ENCODE peak calls at places on chromosomes 11 and 22, in eight cellular contexts. One of them, this sample, is unnamed.

GRCh38 chr11:77542296-77542695 is 47.5 kb upstream of the AQP11 start:
- DNase-seq in pancreas: no peak
- DNase-seq in psoas muscle: no peak
- DNase-seq in Caco-2: no peak
- DNase-seq in BJ: peak; percentile 25
- DNase-seq in spleen: no peak
- DNase-seq in brain microvascular endothelial cell: peak; percentile 45
- DNase-seq in cardiac muscle cell: no peak
- DNase-seq in this sample: no peak

GRCh38 chr11:128653828-128654231 is 40.0 kb upstream of the FLI1 start:
- DNase-seq in pancreas: peak; percentile 82
- DNase-seq in psoas muscle: peak; percentile 58
- DNase-seq in Caco-2: no peak
- DNase-seq in BJ: peak; percentile 36
- DNase-seq in spleen: peak; percentile 81
- DNase-seq in brain microvascular endothelial cell: peak; percentile 84
- DNase-seq in cardiac muscle cell: no peak
- DNase-seq in this sample: no peak

GRCh38 chr11:1360181-1360834 is 29.4 kb upstream of the BRSK2 start:
- DNase-seq in pancreas: no peak
- DNase-seq in psoas muscle: peak; percentile 15
- DNase-seq in Caco-2: no peak
- DNase-seq in BJ: no peak
- DNase-seq in spleen: no peak
- DNase-seq in brain microvascular endothelial cell: no peak
- DNase-seq in cardiac muscle cell: no peak
- DNase-seq in this sample: no peak

GRCh38 chr11:24593332-24593731 is 96.5 kb downstream of the LUZP2 start:
- DNase-seq in pancreas: no peak
- DNase-seq in psoas muscle: no peak
- DNase-seq in Caco-2: no peak
- DNase-seq in BJ: no peak
- DNase-seq in spleen: no peak
- DNase-seq in brain microvascular endothelial cell: no peak
- DNase-seq in cardiac muscle cell: no peak
- DNase-seq in this sample: no peak

GRCh38 chr11:2928605-2929510 is at the start of gene PHLDA2:
- DNase-seq in pancreas: peak; percentile 77
- DNase-seq in psoas muscle: peak; percentile 61
- DNase-seq in Caco-2: peak; percentile 76
- DNase-seq in BJ: no peak
- DNase-seq in spleen: peak; percentile 84
- DNase-seq in brain microvascular endothelial cell: peak; percentile 59
- DNase-seq in cardiac muscle cell: peak; percentile 52
- DNase-seq in this sample: peak; percentile 77

GRCh38 chr11:2210366-2211112 is 38.9 kb upstream of the TH start:
- DNase-seq in pancreas: peak; percentile 12
- DNase-seq in psoas muscle: peak; percentile 26
- DNase-seq in Caco-2: no peak
- DNase-seq in BJ: no peak
- DNase-seq in spleen: peak; percentile 56
- DNase-seq in brain microvascular endothelial cell: no peak
- DNase-seq in cardiac muscle cell: no peak
- DNase-seq in this sample: peak; percentile 16

GRCh38 chr11:47750725-47751124 is 16.4 kb downstream of the FNBP4 start:
- DNase-seq in pancreas: no peak
- DNase-seq in psoas muscle: no peak
- DNase-seq in Caco-2: no peak
- DNase-seq in BJ: no peak
- DNase-seq in spleen: no peak
- DNase-seq in brain microvascular endothelial cell: no peak
- DNase-seq in cardiac muscle cell: no peak
- DNase-seq in this sample: no peak

GRCh38 chr11:44010789-44011251 is 37.0 kb upstream of the ACCSL start:
- DNase-seq in pancreas: no peak
- DNase-seq in psoas muscle: no peak
- DNase-seq in Caco-2: no peak
- DNase-seq in BJ: no peak
- DNase-seq in spleen: no peak
- DNase-seq in brain microvascular endothelial cell: no peak
- DNase-seq in cardiac muscle cell: no peak
- DNase-seq in this sample: no peak

GRCh38 chr11:70128435-70128906 is 50.4 kb downstream of the ANO1 start:
- DNase-seq in pancreas: no peak
- DNase-seq in psoas muscle: no peak
- DNase-seq in Caco-2: no peak
- DNase-seq in BJ: no peak
- DNase-seq in spleen: no peak
- DNase-seq in brain microvascular endothelial cell: peak; percentile 21
- DNase-seq in cardiac muscle cell: no peak
- DNase-seq in this sample: no peak

GRCh38 chr11:107549253-107549953 is 16.1 kb downstream of the ALKBH8 start:
- DNase-seq in pancreas: no peak
- DNase-seq in psoas muscle: no peak
- DNase-seq in Caco-2: peak; percentile 50
- DNase-seq in BJ: no peak
- DNase-seq in spleen: no peak
- DNase-seq in brain microvascular endothelial cell: peak; percentile 25
- DNase-seq in cardiac muscle cell: peak; percentile 36
- DNase-seq in this sample: peak; percentile 37

GRCh38 chr11:116984186-116984585 is 114.0 kb downstream of the SIK3 start:
- DNase-seq in pancreas: no peak
- DNase-seq in psoas muscle: no peak
- DNase-seq in Caco-2: no peak
- DNase-seq in BJ: no peak
- DNase-seq in spleen: no peak
- DNase-seq in brain microvascular endothelial cell: peak; percentile 59
- DNase-seq in cardiac muscle cell: no peak
- DNase-seq in this sample: no peak

GRCh38 chr11:115886111-115886733 is 382.0 kb upstream of the CADM1 start:
- DNase-seq in pancreas: no peak
- DNase-seq in psoas muscle: no peak
- DNase-seq in Caco-2: no peak
- DNase-seq in BJ: no peak
- DNase-seq in spleen: no peak
- DNase-seq in brain microvascular endothelial cell: no peak
- DNase-seq in cardiac muscle cell: peak; percentile 19
- DNase-seq in this sample: no peak

GRCh38 chr22:47659467-47660302 is 897.2 kb downstream of the TBC1D22A start:
- DNase-seq in pancreas: no peak
- DNase-seq in psoas muscle: no peak
- DNase-seq in Caco-2: no peak
- DNase-seq in BJ: no peak
- DNase-seq in spleen: no peak
- DNase-seq in brain microvascular endothelial cell: no peak
- DNase-seq in cardiac muscle cell: no peak
- DNase-seq in this sample: no peak

GRCh38 chr11:46894506-46894905 is 23.8 kb downstream of the LRP4 start:
- DNase-seq in pancreas: no peak
- DNase-seq in psoas muscle: no peak
- DNase-seq in Caco-2: no peak
- DNase-seq in BJ: no peak
- DNase-seq in spleen: no peak
- DNase-seq in brain microvascular endothelial cell: no peak
- DNase-seq in cardiac muscle cell: no peak
- DNase-seq in this sample: no peak

GRCh38 chr11:73404048-73404447 is 27.8 kb downstream of the RELT start:
- DNase-seq in pancreas: no peak
- DNase-seq in psoas muscle: peak; percentile 81
- DNase-seq in Caco-2: peak; percentile 85
- DNase-seq in BJ: no peak
- DNase-seq in spleen: peak; percentile 77
- DNase-seq in brain microvascular endothelial cell: peak; percentile 59
- DNase-seq in cardiac muscle cell: peak; percentile 81
- DNase-seq in this sample: peak; percentile 27

GRCh38 chr11:14702760-14703159 is 59.2 kb downstream of the PDE3B start:
- DNase-seq in pancreas: no peak
- DNase-seq in psoas muscle: no peak
- DNase-seq in Caco-2: no peak
- DNase-seq in BJ: no peak
- DNase-seq in spleen: no peak
- DNase-seq in brain microvascular endothelial cell: no peak
- DNase-seq in cardiac muscle cell: no peak
- DNase-seq in this sample: no peak

GRCh38 chr11:96045622-96046456 is 121.9 kb upstream of the MTMR2 start:
- DNase-seq in pancreas: peak; percentile 36
- DNase-seq in psoas muscle: no peak
- DNase-seq in Caco-2: no peak
- DNase-seq in BJ: peak; percentile 76
- DNase-seq in spleen: no peak
- DNase-seq in brain microvascular endothelial cell: peak; percentile 43
- DNase-seq in cardiac muscle cell: peak; percentile 59
- DNase-seq in this sample: no peak

GRCh38 chr11:86726118-86726748 is 53.8 kb upstream of the ME3 start:
- DNase-seq in pancreas: no peak
- DNase-seq in psoas muscle: no peak
- DNase-seq in Caco-2: no peak
- DNase-seq in BJ: no peak
- DNase-seq in spleen: no peak
- DNase-seq in brain microvascular endothelial cell: no peak
- DNase-seq in cardiac muscle cell: no peak
- DNase-seq in this sample: no peak

GRCh38 chr22:23179381-23180294 is 671 bp upstream of the BCR start:
- DNase-seq in pancreas: peak; percentile 46
- DNase-seq in psoas muscle: peak; percentile 62
- DNase-seq in Caco-2: peak; percentile 26
- DNase-seq in BJ: no peak
- DNase-seq in spleen: peak; percentile 85
- DNase-seq in brain microvascular endothelial cell: no peak
- DNase-seq in cardiac muscle cell: no peak
- DNase-seq in this sample: no peak

GRCh38 chr22:49950396-49950994 is 10.1 kb upstream of the PIM3 start:
- DNase-seq in pancreas: no peak
- DNase-seq in psoas muscle: no peak
- DNase-seq in Caco-2: no peak
- DNase-seq in BJ: no peak
- DNase-seq in spleen: no peak
- DNase-seq in brain microvascular endothelial cell: no peak
- DNase-seq in cardiac muscle cell: no peak
- DNase-seq in this sample: no peak

DNA sequence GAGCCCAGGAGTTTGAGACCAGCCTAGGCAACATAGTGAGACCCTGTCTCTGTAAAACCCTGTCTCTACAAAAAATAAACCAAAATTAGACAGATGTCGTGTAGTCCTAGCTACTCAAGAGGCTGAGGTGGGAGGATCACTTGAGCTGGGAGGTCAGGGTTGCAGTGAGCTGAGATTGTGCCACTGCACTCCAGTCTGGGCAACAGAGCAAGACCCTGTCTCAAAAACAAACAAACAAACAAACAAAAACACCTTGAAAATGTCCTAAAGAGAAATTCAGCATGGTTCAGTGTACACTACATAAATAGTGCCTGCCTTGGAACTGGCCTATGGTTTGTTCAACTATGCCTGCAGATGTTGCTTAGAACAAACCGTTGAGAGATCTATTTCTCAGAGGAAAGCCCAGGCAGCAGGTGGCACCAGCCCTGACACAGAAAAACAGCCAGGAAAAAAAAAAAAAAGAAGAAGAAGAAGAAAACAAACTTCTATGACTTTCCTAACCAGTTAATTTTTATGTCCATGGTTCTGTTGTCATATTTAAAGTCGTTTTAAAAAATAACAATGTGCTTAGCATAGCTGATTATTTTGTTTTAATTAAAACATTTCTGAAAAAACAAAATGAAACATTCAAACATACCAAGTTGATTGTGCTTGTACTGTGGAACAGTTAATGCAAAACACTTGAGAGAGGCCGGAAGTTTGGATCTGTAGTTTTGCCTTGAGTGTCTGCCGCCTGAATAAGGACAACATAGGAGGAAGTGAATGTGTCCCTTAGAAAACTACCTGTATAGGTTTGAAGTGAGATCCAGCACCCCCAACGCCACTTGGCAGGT is 5.4 kb downstream of the KREMEN1 start:
- DNase-seq in pancreas: no peak
- DNase-seq in psoas muscle: no peak
- DNase-seq in Caco-2: no peak
- DNase-seq in BJ: no peak
- DNase-seq in spleen: no peak
- DNase-seq in brain microvascular endothelial cell: no peak
- DNase-seq in cardiac muscle cell: no peak
- DNase-seq in this sample: no peak
- TF ChIP-seq CTCF in pancreas: no peak
- TF ChIP-seq CTCF in psoas muscle: no peak
- TF ChIP-seq CTCF in Caco-2: no peak
- TF ChIP-seq CTCF in BJ: no peak
- TF ChIP-seq CTCF in spleen: no peak
- TF ChIP-seq CTCF in brain microvascular endothelial cell: no peak
- TF ChIP-seq CTCF in cardiac muscle cell: no peak
- TF ChIP-seq CTCF in this sample: no peak

DNA sequence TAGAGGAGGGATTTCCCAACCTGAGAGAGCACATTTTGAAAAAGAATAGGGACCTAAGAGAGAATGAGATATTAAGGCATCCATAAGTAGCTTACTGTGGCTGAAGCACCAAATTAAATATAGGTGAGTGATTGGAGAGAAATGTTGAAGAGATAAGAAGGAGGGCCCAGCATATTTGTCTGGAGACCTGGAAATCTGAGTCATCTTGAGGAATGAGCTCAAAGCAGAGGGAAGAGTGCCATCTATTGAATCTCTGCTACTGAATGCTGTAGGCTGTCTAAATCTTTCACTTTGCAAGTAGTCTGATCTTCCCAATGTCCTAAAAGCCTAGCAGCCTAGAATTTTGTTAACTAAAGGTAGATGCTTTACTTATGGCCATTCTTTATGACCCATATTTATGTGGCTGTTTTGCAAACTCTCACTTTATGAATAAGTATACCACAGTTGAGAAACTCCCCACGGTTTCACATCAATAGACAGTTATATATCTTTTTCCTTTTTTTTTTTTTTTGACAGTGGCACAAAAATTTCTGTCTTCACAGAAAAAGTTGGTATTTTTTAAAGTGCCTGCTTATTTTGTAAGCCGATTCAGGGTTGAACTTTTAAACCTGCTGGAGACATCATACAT is 2093.5 kb downstream of the LRRC4C start:
- DNase-seq in pancreas: no peak
- DNase-seq in psoas muscle: no peak
- DNase-seq in Caco-2: peak; percentile 62
- DNase-seq in BJ: no peak
- DNase-seq in spleen: no peak
- DNase-seq in brain microvascular endothelial cell: no peak
- DNase-seq in cardiac muscle cell: peak; percentile 19
- DNase-seq in this sample: no peak
- TF ChIP-seq CTCF in pancreas: no peak
- TF ChIP-seq CTCF in psoas muscle: no peak
- TF ChIP-seq CTCF in Caco-2: peak; percentile 52
- TF ChIP-seq CTCF in BJ: peak; percentile 4
- TF ChIP-seq CTCF in spleen: no peak
- TF ChIP-seq CTCF in brain microvascular endothelial cell: no peak
- TF ChIP-seq CTCF in cardiac muscle cell: no peak
- TF ChIP-seq CTCF in this sample: peak; percentile 12

GRCh38 chr11:120244966-120245365 is 5.0 kb downstream of the POU2F3 start:
- DNase-seq in pancreas: no peak
- DNase-seq in psoas muscle: no peak
- DNase-seq in Caco-2: no peak
- DNase-seq in BJ: no peak
- DNase-seq in spleen: peak; percentile 28
- DNase-seq in brain microvascular endothelial cell: no peak
- DNase-seq in cardiac muscle cell: no peak
- DNase-seq in this sample: no peak
- TF ChIP-seq CTCF in pancreas: no peak
- TF ChIP-seq CTCF in psoas muscle: no peak
- TF ChIP-seq CTCF in Caco-2: no peak
- TF ChIP-seq CTCF in BJ: no peak
- TF ChIP-seq CTCF in spleen: no peak
- TF ChIP-seq CTCF in brain microvascular endothelial cell: no peak
- TF ChIP-seq CTCF in cardiac muscle cell: no peak
- TF ChIP-seq CTCF in this sample: no peak

GRCh38 chr11:114280696-114281095 is 15.5 kb upstream of the NNMT start:
- DNase-seq in pancreas: peak; percentile 29
- DNase-seq in psoas muscle: peak; percentile 73
- DNase-seq in Caco-2: peak; percentile 86
- DNase-seq in BJ: peak; percentile 26
- DNase-seq in spleen: peak; percentile 83
- DNase-seq in brain microvascular endothelial cell: peak; percentile 72
- DNase-seq in cardiac muscle cell: peak; percentile 84
- DNase-seq in this sample: no peak
- TF ChIP-seq CTCF in pancreas: peak; percentile 41
- TF ChIP-seq CTCF in psoas muscle: peak; percentile 59
- TF ChIP-seq CTCF in Caco-2: peak; percentile 94
- TF ChIP-seq CTCF in BJ: peak; percentile 85
- TF ChIP-seq CTCF in spleen: peak; percentile 25
- TF ChIP-seq CTCF in brain microvascular endothelial cell: peak; percentile 81
- TF ChIP-seq CTCF in cardiac muscle cell: peak; percentile 70
- TF ChIP-seq CTCF in this sample: peak; percentile 23

This sample was measured in GM13976.